ENCODE peak calls at places on chromosomes 3 and 15, in nine cellular contexts. One of them, this sample, is unnamed.

GRCh38 chr15:48861813-48862431 is 16.0 kb upstream of the EID1 start:
- DNase-seq in HCT116: peak
- DNase-seq in ovary: peak
- DNase-seq in kidney epithelial cell: no peak
- DNase-seq in dorsolateral prefrontal cortex: no peak
- DNase-seq in foreskin fibroblast: peak
- DNase-seq in HL-60: no peak
- DNase-seq in transverse colon: peak
- DNase-seq in mammary epithelial cell: peak
- DNase-seq in this sample: peak

GRCh38 chr3:159416854-159417253 is 571.8 kb upstream of the IL12A start:
- DNase-seq in HCT116: no peak
- DNase-seq in ovary: no peak
- DNase-seq in kidney epithelial cell: no peak
- DNase-seq in dorsolateral prefrontal cortex: no peak
- DNase-seq in foreskin fibroblast: peak
- DNase-seq in HL-60: no peak
- DNase-seq in transverse colon: no peak
- DNase-seq in mammary epithelial cell: no peak
- DNase-seq in this sample: no peak

GRCh38 chr3:127002195-127003174 is 19.6 kb downstream of the PLXNA1 start:
- DNase-seq in HCT116: no peak
- DNase-seq in ovary: peak
- DNase-seq in kidney epithelial cell: peak
- DNase-seq in dorsolateral prefrontal cortex: peak
- DNase-seq in foreskin fibroblast: peak
- DNase-seq in HL-60: no peak
- DNase-seq in transverse colon: peak
- DNase-seq in mammary epithelial cell: peak
- DNase-seq in this sample: peak

GRCh38 chr3:107676469-107677309 is 153.9 kb downstream of the BBX start:
- DNase-seq in HCT116: peak
- DNase-seq in ovary: no peak
- DNase-seq in kidney epithelial cell: no peak
- DNase-seq in dorsolateral prefrontal cortex: no peak
- DNase-seq in foreskin fibroblast: peak
- DNase-seq in HL-60: no peak
- DNase-seq in transverse colon: no peak
- DNase-seq in mammary epithelial cell: no peak
- DNase-seq in this sample: no peak

GRCh38 chr15:99631256-99631655 is 65.5 kb downstream of the MEF2A start:
- DNase-seq in HCT116: no peak
- DNase-seq in ovary: no peak
- DNase-seq in kidney epithelial cell: no peak
- DNase-seq in dorsolateral prefrontal cortex: no peak
- DNase-seq in foreskin fibroblast: no peak
- DNase-seq in HL-60: no peak
- DNase-seq in transverse colon: peak
- DNase-seq in mammary epithelial cell: no peak
- DNase-seq in this sample: no peak

GRCh38 chr3:101531473-101532086 is 18.6 kb upstream of the SENP7 start:
- DNase-seq in HCT116: no peak
- DNase-seq in ovary: no peak
- DNase-seq in kidney epithelial cell: no peak
- DNase-seq in dorsolateral prefrontal cortex: no peak
- DNase-seq in foreskin fibroblast: peak
- DNase-seq in HL-60: no peak
- DNase-seq in transverse colon: no peak
- DNase-seq in mammary epithelial cell: no peak
- DNase-seq in this sample: no peak

GRCh38 chr3:3800685-3801509 is 1.7 kb downstream of the LRRN1 start:
- DNase-seq in HCT116: no peak
- DNase-seq in ovary: peak
- DNase-seq in kidney epithelial cell: no peak
- DNase-seq in dorsolateral prefrontal cortex: no peak
- DNase-seq in foreskin fibroblast: no peak
- DNase-seq in HL-60: no peak
- DNase-seq in transverse colon: no peak
- DNase-seq in mammary epithelial cell: no peak
- DNase-seq in this sample: no peak

GRCh38 chr3:71271616-71272015 is 311.9 kb downstream of the FOXP1 start:
- DNase-seq in HCT116: no peak
- DNase-seq in ovary: no peak
- DNase-seq in kidney epithelial cell: no peak
- DNase-seq in dorsolateral prefrontal cortex: no peak
- DNase-seq in foreskin fibroblast: peak
- DNase-seq in HL-60: no peak
- DNase-seq in transverse colon: no peak
- DNase-seq in mammary epithelial cell: no peak
- DNase-seq in this sample: no peak

GRCh38 chr3:132716372-132716771 is 5.8 kb downstream of the NPHP3 start:
- DNase-seq in HCT116: no peak
- DNase-seq in ovary: no peak
- DNase-seq in kidney epithelial cell: no peak
- DNase-seq in dorsolateral prefrontal cortex: no peak
- DNase-seq in foreskin fibroblast: no peak
- DNase-seq in HL-60: no peak
- DNase-seq in transverse colon: no peak
- DNase-seq in mammary epithelial cell: no peak
- DNase-seq in this sample: no peak

GRCh38 chr3:60268123-60268522 is 983.1 kb downstream of the FHIT start:
- DNase-seq in HCT116: no peak
- DNase-seq in ovary: no peak
- DNase-seq in kidney epithelial cell: no peak
- DNase-seq in dorsolateral prefrontal cortex: no peak
- DNase-seq in foreskin fibroblast: no peak
- DNase-seq in HL-60: no peak
- DNase-seq in transverse colon: no peak
- DNase-seq in mammary epithelial cell: no peak
- DNase-seq in this sample: no peak

GRCh38 chr15:69253156-69253555 is 45.6 kb upstream of the PAQR5 start:
- DNase-seq in HCT116: peak
- DNase-seq in ovary: no peak
- DNase-seq in kidney epithelial cell: peak
- DNase-seq in dorsolateral prefrontal cortex: peak
- DNase-seq in foreskin fibroblast: peak
- DNase-seq in HL-60: no peak
- DNase-seq in transverse colon: no peak
- DNase-seq in mammary epithelial cell: peak
- DNase-seq in this sample: peak

GRCh38 chr15:69244798-69245197 is 53.9 kb upstream of the PAQR5 start:
- DNase-seq in HCT116: no peak
- DNase-seq in ovary: no peak
- DNase-seq in kidney epithelial cell: no peak
- DNase-seq in dorsolateral prefrontal cortex: no peak
- DNase-seq in foreskin fibroblast: no peak
- DNase-seq in HL-60: no peak
- DNase-seq in transverse colon: no peak
- DNase-seq in mammary epithelial cell: no peak
- DNase-seq in this sample: no peak

GRCh38 chr3:108296239-108296638 is at the start of gene HHLA2:
- DNase-seq in HCT116: no peak
- DNase-seq in ovary: no peak
- DNase-seq in kidney epithelial cell: no peak
- DNase-seq in dorsolateral prefrontal cortex: no peak
- DNase-seq in foreskin fibroblast: no peak
- DNase-seq in HL-60: no peak
- DNase-seq in transverse colon: no peak
- DNase-seq in mammary epithelial cell: peak
- DNase-seq in this sample: no peak

GRCh38 chr15:98315951-98316350 is 332.4 kb upstream of the IGF1R start:
- DNase-seq in HCT116: no peak
- DNase-seq in ovary: no peak
- DNase-seq in kidney epithelial cell: no peak
- DNase-seq in dorsolateral prefrontal cortex: no peak
- DNase-seq in foreskin fibroblast: no peak
- DNase-seq in HL-60: no peak
- DNase-seq in transverse colon: no peak
- DNase-seq in mammary epithelial cell: no peak
- DNase-seq in this sample: no peak

GRCh38 chr3:181274025-181274424 is 284.5 kb upstream of the DNAJC19 start:
- DNase-seq in HCT116: no peak
- DNase-seq in ovary: no peak
- DNase-seq in kidney epithelial cell: no peak
- DNase-seq in dorsolateral prefrontal cortex: no peak
- DNase-seq in foreskin fibroblast: no peak
- DNase-seq in HL-60: no peak
- DNase-seq in transverse colon: no peak
- DNase-seq in mammary epithelial cell: no peak
- DNase-seq in this sample: no peak
- TF ChIP-seq CTCF in HCT116: no peak
- TF ChIP-seq CTCF in ovary: no peak
- TF ChIP-seq CTCF in kidney epithelial cell: no peak
- TF ChIP-seq CTCF in dorsolateral prefrontal cortex: no peak
- TF ChIP-seq CTCF in foreskin fibroblast: no peak
- TF ChIP-seq CTCF in HL-60: no peak
- TF ChIP-seq CTCF in transverse colon: no peak
- TF ChIP-seq CTCF in mammary epithelial cell: no peak
- TF ChIP-seq CTCF in this sample: no peak

GRCh38 chr3:138684411-138684810 is 75.8 kb downstream of the FAIM start:
- DNase-seq in HCT116: no peak
- DNase-seq in ovary: no peak
- DNase-seq in kidney epithelial cell: no peak
- DNase-seq in dorsolateral prefrontal cortex: no peak
- DNase-seq in foreskin fibroblast: no peak
- DNase-seq in HL-60: no peak
- DNase-seq in transverse colon: no peak
- DNase-seq in mammary epithelial cell: no peak
- DNase-seq in this sample: no peak

GRCh38 chr3:138688871-138689299 is 80.3 kb downstream of the FAIM start:
- DNase-seq in HCT116: no peak
- DNase-seq in ovary: no peak
- DNase-seq in kidney epithelial cell: no peak
- DNase-seq in dorsolateral prefrontal cortex: no peak
- DNase-seq in foreskin fibroblast: no peak
- DNase-seq in HL-60: no peak
- DNase-seq in transverse colon: no peak
- DNase-seq in mammary epithelial cell: no peak
- DNase-seq in this sample: no peak

GRCh38 chr3:138690036-138690435 is 81.5 kb downstream of the FAIM start:
- DNase-seq in HCT116: no peak
- DNase-seq in ovary: no peak
- DNase-seq in kidney epithelial cell: no peak
- DNase-seq in dorsolateral prefrontal cortex: no peak
- DNase-seq in foreskin fibroblast: no peak
- DNase-seq in HL-60: no peak
- DNase-seq in transverse colon: no peak
- DNase-seq in mammary epithelial cell: no peak
- DNase-seq in this sample: no peak

GRCh38 chr3:138686771-138687221 is 78.2 kb downstream of the FAIM start:
- DNase-seq in HCT116: no peak
- DNase-seq in ovary: no peak
- DNase-seq in kidney epithelial cell: peak
- DNase-seq in dorsolateral prefrontal cortex: no peak
- DNase-seq in foreskin fibroblast: peak
- DNase-seq in HL-60: no peak
- DNase-seq in transverse colon: no peak
- DNase-seq in mammary epithelial cell: peak
- DNase-seq in this sample: peak

DNA sequence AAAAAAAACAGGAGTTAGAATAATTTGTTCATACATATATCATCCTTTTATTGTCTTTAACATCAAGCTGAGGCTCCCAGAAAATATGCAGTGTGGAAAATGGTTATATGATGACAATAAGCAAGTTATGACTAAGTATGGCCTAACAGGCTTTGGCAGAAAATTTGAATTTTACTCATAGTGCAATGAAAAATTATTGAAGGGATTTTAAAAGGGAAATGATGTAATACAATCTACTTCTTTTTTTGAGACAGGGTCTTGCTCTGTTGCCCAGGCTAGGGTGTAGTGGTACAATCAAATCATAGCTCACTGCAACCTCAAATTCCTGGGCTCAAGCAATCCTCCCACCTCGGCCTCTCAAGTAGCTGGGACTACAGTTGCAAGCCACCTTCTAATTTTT is 78.7 kb downstream of the FAIM start:
- DNase-seq in HCT116: no peak
- DNase-seq in ovary: no peak
- DNase-seq in kidney epithelial cell: no peak
- DNase-seq in dorsolateral prefrontal cortex: no peak
- DNase-seq in foreskin fibroblast: peak
- DNase-seq in HL-60: no peak
- DNase-seq in transverse colon: no peak
- DNase-seq in mammary epithelial cell: no peak
- DNase-seq in this sample: no peak
- H3K4me3 ChIP-seq in HCT116: no peak
- H3K4me3 ChIP-seq in ovary: no peak
- H3K4me3 ChIP-seq in kidney epithelial cell: no peak
- H3K4me3 ChIP-seq in dorsolateral prefrontal cortex: no peak
- H3K4me3 ChIP-seq in foreskin fibroblast: no peak
- H3K4me3 ChIP-seq in HL-60: no peak
- H3K4me3 ChIP-seq in transverse colon: no peak
- H3K4me3 ChIP-seq in mammary epithelial cell: no peak
- H3K4me3 ChIP-seq in this sample: no peak

DNA sequence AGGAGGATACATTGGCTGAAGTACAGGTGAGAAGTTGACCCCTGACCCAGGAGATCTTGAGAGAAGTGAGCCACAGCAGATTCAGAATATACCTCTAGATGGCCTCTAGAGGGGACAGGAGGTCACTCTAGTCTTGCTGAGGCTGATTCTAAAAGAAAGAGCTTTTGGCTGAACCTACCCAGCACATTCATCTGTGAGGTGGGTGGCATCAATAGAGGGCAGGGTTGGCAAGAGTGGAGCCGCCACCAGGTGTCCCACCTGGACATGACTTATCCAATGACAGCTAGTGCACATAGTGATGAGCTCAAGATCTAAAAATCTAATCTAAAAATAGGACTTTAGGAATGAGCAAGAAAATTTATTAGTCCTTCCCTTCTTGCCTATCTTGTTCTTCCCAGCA is 51.6 kb downstream of the CYP19A1 start:
- DNase-seq in HCT116: no peak
- DNase-seq in ovary: no peak
- DNase-seq in kidney epithelial cell: no peak
- DNase-seq in dorsolateral prefrontal cortex: no peak
- DNase-seq in foreskin fibroblast: no peak
- DNase-seq in HL-60: no peak
- DNase-seq in transverse colon: no peak
- DNase-seq in mammary epithelial cell: no peak
- DNase-seq in this sample: no peak
- TF ChIP-seq CTCF in HCT116: peak
- TF ChIP-seq CTCF in ovary: no peak
- TF ChIP-seq CTCF in kidney epithelial cell: no peak
- TF ChIP-seq CTCF in dorsolateral prefrontal cortex: no peak
- TF ChIP-seq CTCF in foreskin fibroblast: no peak
- TF ChIP-seq CTCF in HL-60: no peak
- TF ChIP-seq CTCF in transverse colon: no peak
- TF ChIP-seq CTCF in mammary epithelial cell: peak
- TF ChIP-seq CTCF in this sample: no peak

DNA sequence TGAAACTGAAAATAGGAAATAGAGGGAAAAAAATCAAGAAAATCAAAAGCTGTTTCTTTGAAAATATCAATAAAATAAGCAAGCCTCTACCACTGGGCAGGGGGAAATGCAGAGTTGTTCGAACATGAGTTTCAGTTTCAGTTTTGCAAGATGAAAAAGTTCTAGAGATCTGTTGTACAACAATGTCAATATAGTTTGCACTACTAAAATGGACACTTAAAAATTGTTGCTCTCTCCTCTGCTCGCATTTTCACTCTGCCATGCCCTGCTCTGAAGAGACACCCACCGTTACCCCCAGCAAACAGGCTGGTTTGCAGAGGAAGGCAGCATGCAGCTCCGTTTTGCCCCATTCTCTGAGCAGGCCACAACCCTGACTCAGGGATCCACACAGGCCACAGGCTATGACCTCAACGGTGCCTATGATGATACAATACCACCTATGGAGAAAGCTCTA is 64.5 kb downstream of the ZNF148 start:
- DNase-seq in HCT116: no peak
- DNase-seq in ovary: no peak
- DNase-seq in kidney epithelial cell: no peak
- DNase-seq in dorsolateral prefrontal cortex: no peak
- DNase-seq in foreskin fibroblast: no peak
- DNase-seq in HL-60: peak
- DNase-seq in transverse colon: peak
- DNase-seq in mammary epithelial cell: no peak
- DNase-seq in this sample: no peak
- H3K4me3 ChIP-seq in HCT116: no peak
- H3K4me3 ChIP-seq in ovary: no peak
- H3K4me3 ChIP-seq in kidney epithelial cell: no peak
- H3K4me3 ChIP-seq in dorsolateral prefrontal cortex: peak
- H3K4me3 ChIP-seq in foreskin fibroblast: no peak
- H3K4me3 ChIP-seq in HL-60: peak
- H3K4me3 ChIP-seq in transverse colon: no peak
- H3K4me3 ChIP-seq in mammary epithelial cell: no peak
- H3K4me3 ChIP-seq in this sample: no peak